ENCODE peak calls at places on chromosomes 13 and 19, in nine cellular contexts. One of them, this sample, is unnamed.
A peak's percentile ranks its signal among the peaks of the same experiment; 100 is the strongest.

GRCh38 chr13:39877134-39877533 is 221.7 kb downstream of the COG6 start:
- DNase-seq in MM.1S: no peak
- DNase-seq in cardiac muscle cell: no peak
- DNase-seq in mesenchymal stem cell: no peak
- DNase-seq in thoracic aorta: no peak
- DNase-seq in tibial nerve: no peak
- DNase-seq in suprapubic skin: no peak
- DNase-seq in Peyer's patch: no peak
- DNase-seq in breast epithelium: no peak
- DNase-seq in this sample: no peak

GRCh38 chr13:110666255-110666533 is 39.7 kb downstream of the CARS2 start:
- DNase-seq in tibial nerve: no peak
- DNase-seq in suprapubic skin: no peak
- DNase-seq in breast epithelium: no peak
- DNase-seq in Peyer's patch: no peak
- DNase-seq in cardiac muscle cell: no peak
- DNase-seq in mesenchymal stem cell: no peak
- DNase-seq in thoracic aorta: no peak
- DNase-seq in MM.1S: no peak
- DNase-seq in this sample: no peak

GRCh38 chr19:16797876-16798275 is 31.3 kb upstream of the SIN3B start:
- DNase-seq in suprapubic skin: no peak
- DNase-seq in MM.1S: no peak
- DNase-seq in cardiac muscle cell: no peak
- DNase-seq in tibial nerve: no peak
- DNase-seq in breast epithelium: no peak
- DNase-seq in thoracic aorta: no peak
- DNase-seq in Peyer's patch: no peak
- DNase-seq in mesenchymal stem cell: no peak
- DNase-seq in this sample: no peak

GRCh38 chr19:10981496-10981895 is 20.7 kb downstream of the SMARCA4 start:
- DNase-seq in MM.1S: no peak
- DNase-seq in Peyer's patch: no peak
- DNase-seq in breast epithelium: no peak
- DNase-seq in mesenchymal stem cell: peak; percentile 60
- DNase-seq in thoracic aorta: no peak
- DNase-seq in tibial nerve: no peak
- DNase-seq in suprapubic skin: no peak
- DNase-seq in cardiac muscle cell: no peak
- DNase-seq in this sample: no peak

GRCh38 chr19:10752913-10753285 is 35.0 kb downstream of the DNM2 start:
- DNase-seq in suprapubic skin: no peak
- DNase-seq in breast epithelium: no peak
- DNase-seq in MM.1S: no peak
- DNase-seq in cardiac muscle cell: no peak
- DNase-seq in Peyer's patch: no peak
- DNase-seq in mesenchymal stem cell: no peak
- DNase-seq in tibial nerve: no peak
- DNase-seq in thoracic aorta: no peak
- DNase-seq in this sample: no peak

GRCh38 chr13:29441301-29441700 is 154.2 kb downstream of the SLC7A1 start:
- DNase-seq in thoracic aorta: no peak
- DNase-seq in Peyer's patch: no peak
- DNase-seq in cardiac muscle cell: no peak
- DNase-seq in MM.1S: no peak
- DNase-seq in tibial nerve: no peak
- DNase-seq in breast epithelium: no peak
- DNase-seq in suprapubic skin: no peak
- DNase-seq in mesenchymal stem cell: no peak
- DNase-seq in this sample: no peak

GRCh38 chr13:36431204-36432105 is 840 bp upstream of the CCNA1 start:
- DNase-seq in thoracic aorta: no peak
- DNase-seq in breast epithelium: no peak
- DNase-seq in tibial nerve: no peak
- DNase-seq in mesenchymal stem cell: no peak
- DNase-seq in MM.1S: no peak
- DNase-seq in Peyer's patch: no peak
- DNase-seq in suprapubic skin: no peak
- DNase-seq in cardiac muscle cell: no peak
- DNase-seq in this sample: no peak

GRCh38 chr19:47107201-47107952 is 6.2 kb downstream of the ZC3H4 start:
- DNase-seq in cardiac muscle cell: no peak
- DNase-seq in breast epithelium: no peak
- DNase-seq in mesenchymal stem cell: no peak
- DNase-seq in tibial nerve: no peak
- DNase-seq in thoracic aorta: no peak
- DNase-seq in Peyer's patch: no peak
- DNase-seq in suprapubic skin: no peak
- DNase-seq in MM.1S: no peak
- DNase-seq in this sample: peak; percentile 89

GRCh38 chr19:58560007-58560887 is 1.8 kb upstream of the UBE2M start:
- DNase-seq in mesenchymal stem cell: no peak
- DNase-seq in Peyer's patch: no peak
- DNase-seq in MM.1S: no peak
- DNase-seq in thoracic aorta: no peak
- DNase-seq in tibial nerve: no peak
- DNase-seq in breast epithelium: no peak
- DNase-seq in cardiac muscle cell: no peak
- DNase-seq in suprapubic skin: no peak
- DNase-seq in this sample: no peak

GRCh38 chr13:76610819-76611415 is 275.3 kb downstream of the KCTD12 start:
- DNase-seq in cardiac muscle cell: peak; percentile 39
- DNase-seq in suprapubic skin: no peak
- DNase-seq in MM.1S: no peak
- DNase-seq in Peyer's patch: no peak
- DNase-seq in tibial nerve: no peak
- DNase-seq in thoracic aorta: no peak
- DNase-seq in breast epithelium: no peak
- DNase-seq in mesenchymal stem cell: no peak
- DNase-seq in this sample: no peak

GRCh38 chr19:51297406-51297805 is 14.0 kb upstream of the IGLON5 start:
- DNase-seq in breast epithelium: no peak
- DNase-seq in MM.1S: no peak
- DNase-seq in suprapubic skin: no peak
- DNase-seq in tibial nerve: no peak
- DNase-seq in cardiac muscle cell: no peak
- DNase-seq in mesenchymal stem cell: no peak
- DNase-seq in thoracic aorta: no peak
- DNase-seq in Peyer's patch: no peak
- DNase-seq in this sample: no peak
- H3K4me3 ChIP-seq in breast epithelium: no peak overlapping the region
- H3K4me3 ChIP-seq in MM.1S: no peak overlapping the region
- H3K4me3 ChIP-seq in suprapubic skin: no peak overlapping the region
- H3K4me3 ChIP-seq in tibial nerve: no peak overlapping the region
- H3K4me3 ChIP-seq in cardiac muscle cell: no peak overlapping the region
- H3K4me3 ChIP-seq in mesenchymal stem cell: no peak overlapping the region
- H3K4me3 ChIP-seq in thoracic aorta: no peak overlapping the region
- H3K4me3 ChIP-seq in Peyer's patch: no peak overlapping the region
- H3K4me3 ChIP-seq in this sample: no peak overlapping the region

GRCh38 chr19:40392894-40393517 is 3.0 kb upstream of the HIPK4 start:
- DNase-seq in MM.1S: no peak
- DNase-seq in breast epithelium: peak; percentile 61
- DNase-seq in tibial nerve: no peak
- DNase-seq in cardiac muscle cell: no peak
- DNase-seq in mesenchymal stem cell: no peak
- DNase-seq in suprapubic skin: no peak
- DNase-seq in thoracic aorta: no peak
- DNase-seq in Peyer's patch: no peak
- DNase-seq in this sample: no peak
- H3K27ac ChIP-seq in MM.1S: no peak overlapping the region
- H3K27ac ChIP-seq in breast epithelium: peak overlapping the region; percentile 25
- H3K27ac ChIP-seq in tibial nerve: no peak overlapping the region
- H3K27ac ChIP-seq in cardiac muscle cell: no peak overlapping the region
- H3K27ac ChIP-seq in mesenchymal stem cell: no peak overlapping the region
- H3K27ac ChIP-seq in suprapubic skin: no peak overlapping the region
- H3K27ac ChIP-seq in thoracic aorta: no peak overlapping the region
- H3K27ac ChIP-seq in Peyer's patch: no peak overlapping the region
- H3K27ac ChIP-seq in this sample: no peak overlapping the region

GRCh38 chr13:81018936-81019335 is 678.0 kb upstream of the SPRY2 start:
- DNase-seq in mesenchymal stem cell: no peak
- DNase-seq in cardiac muscle cell: no peak
- DNase-seq in Peyer's patch: no peak
- DNase-seq in thoracic aorta: no peak
- DNase-seq in MM.1S: no peak
- DNase-seq in tibial nerve: no peak
- DNase-seq in breast epithelium: no peak
- DNase-seq in suprapubic skin: no peak
- DNase-seq in this sample: no peak
- H3K4me3 ChIP-seq in mesenchymal stem cell: no peak overlapping the region
- H3K4me3 ChIP-seq in cardiac muscle cell: no peak overlapping the region
- H3K4me3 ChIP-seq in Peyer's patch: no peak overlapping the region
- H3K4me3 ChIP-seq in thoracic aorta: no peak overlapping the region
- H3K4me3 ChIP-seq in MM.1S: no peak overlapping the region
- H3K4me3 ChIP-seq in tibial nerve: no peak overlapping the region
- H3K4me3 ChIP-seq in breast epithelium: no peak overlapping the region
- H3K4me3 ChIP-seq in suprapubic skin: no peak overlapping the region
- H3K4me3 ChIP-seq in this sample: no peak overlapping the region

DNA sequence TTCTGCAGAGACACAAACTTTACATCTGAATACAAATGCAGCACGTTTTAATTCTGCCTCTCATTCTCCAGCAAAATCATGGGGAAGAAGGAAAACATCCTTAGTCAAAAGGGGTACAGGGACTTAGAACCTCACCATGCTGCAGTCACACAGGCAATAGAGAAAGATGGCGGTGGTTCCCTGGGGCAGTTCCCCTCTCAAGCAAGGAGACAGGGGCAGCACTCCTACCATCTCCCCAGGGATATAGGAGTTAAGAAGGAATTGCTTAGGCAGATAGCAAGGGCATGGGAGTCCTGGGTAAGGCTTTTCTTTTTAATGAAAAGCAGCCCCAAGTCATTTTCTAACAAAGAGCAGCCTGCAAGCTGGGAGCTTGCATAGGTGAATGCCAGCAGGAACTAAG is 514.8 kb downstream of the IRS2 start:
- DNase-seq in cardiac muscle cell: no peak
- DNase-seq in breast epithelium: no peak
- DNase-seq in thoracic aorta: no peak
- DNase-seq in MM.1S: no peak
- DNase-seq in mesenchymal stem cell: no peak
- DNase-seq in suprapubic skin: no peak
- DNase-seq in Peyer's patch: no peak
- DNase-seq in tibial nerve: no peak
- DNase-seq in this sample: no peak
- H3K27ac ChIP-seq in cardiac muscle cell: no peak overlapping the region
- H3K27ac ChIP-seq in breast epithelium: no peak overlapping the region
- H3K27ac ChIP-seq in thoracic aorta: no peak overlapping the region
- H3K27ac ChIP-seq in MM.1S: no peak overlapping the region
- H3K27ac ChIP-seq in mesenchymal stem cell: no peak overlapping the region
- H3K27ac ChIP-seq in suprapubic skin: no peak overlapping the region
- H3K27ac ChIP-seq in Peyer's patch: no peak overlapping the region
- H3K27ac ChIP-seq in tibial nerve: no peak overlapping the region
- H3K27ac ChIP-seq in this sample: no peak overlapping the region

GRCh38 chr13:19959831-19960672 is 1.5 kb downstream of the ZMYM2 start:
- DNase-seq in tibial nerve: peak; percentile 62
- DNase-seq in Peyer's patch: peak; percentile 85
- DNase-seq in thoracic aorta: peak; percentile 67
- DNase-seq in suprapubic skin: peak; percentile 91
- DNase-seq in cardiac muscle cell: peak; percentile 93
- DNase-seq in mesenchymal stem cell: peak; percentile 95
- DNase-seq in breast epithelium: peak; percentile 84
- DNase-seq in MM.1S: peak; percentile 87
- DNase-seq in this sample: peak; percentile 92

GRCh38 chr13:19962894-19963293 is 4.4 kb downstream of the ZMYM2 start:
- DNase-seq in mesenchymal stem cell: no peak
- DNase-seq in tibial nerve: no peak
- DNase-seq in suprapubic skin: no peak
- DNase-seq in cardiac muscle cell: no peak
- DNase-seq in thoracic aorta: no peak
- DNase-seq in MM.1S: no peak
- DNase-seq in breast epithelium: no peak
- DNase-seq in Peyer's patch: no peak
- DNase-seq in this sample: no peak

GRCh38 chr13:19961924-19962323 is 3.4 kb downstream of the ZMYM2 start:
- DNase-seq in thoracic aorta: no peak
- DNase-seq in MM.1S: no peak
- DNase-seq in cardiac muscle cell: no peak
- DNase-seq in breast epithelium: no peak
- DNase-seq in tibial nerve: no peak
- DNase-seq in mesenchymal stem cell: no peak
- DNase-seq in Peyer's patch: no peak
- DNase-seq in suprapubic skin: no peak
- DNase-seq in this sample: no peak

GRCh38 chr13:19960673-19961015 is 2.1 kb downstream of the ZMYM2 start:
- DNase-seq in MM.1S: peak; percentile 54
- DNase-seq in breast epithelium: no peak
- DNase-seq in thoracic aorta: no peak
- DNase-seq in tibial nerve: no peak
- DNase-seq in mesenchymal stem cell: peak; percentile 40
- DNase-seq in Peyer's patch: no peak
- DNase-seq in suprapubic skin: no peak
- DNase-seq in cardiac muscle cell: peak; percentile 7
- DNase-seq in this sample: peak; percentile 31

DNA sequence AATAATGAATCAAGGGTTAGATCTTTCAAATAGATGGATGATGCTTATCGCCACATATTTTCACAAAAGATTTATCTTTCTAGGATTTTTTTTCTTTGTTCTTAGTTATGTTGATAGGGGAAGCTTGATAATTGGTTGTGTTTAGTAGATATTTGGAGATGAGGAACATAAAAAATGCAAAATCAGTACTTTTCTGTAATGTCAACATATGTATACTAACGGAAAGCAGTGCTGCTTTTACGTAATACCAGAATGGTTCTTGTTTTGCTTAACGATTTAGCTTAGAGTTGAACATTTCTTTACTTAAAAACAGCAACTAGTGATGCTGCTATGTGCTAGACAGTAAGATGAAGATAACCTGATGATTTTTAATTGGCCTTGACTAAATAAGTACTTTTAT is 3.0 kb downstream of the ZMYM2 start:
- DNase-seq in cardiac muscle cell: no peak
- DNase-seq in tibial nerve: no peak
- DNase-seq in Peyer's patch: no peak
- DNase-seq in MM.1S: no peak
- DNase-seq in suprapubic skin: no peak
- DNase-seq in mesenchymal stem cell: no peak
- DNase-seq in breast epithelium: no peak
- DNase-seq in thoracic aorta: no peak
- DNase-seq in this sample: no peak
- H3K4me3 ChIP-seq in cardiac muscle cell: peak overlapping the region; percentile 13
- H3K4me3 ChIP-seq in tibial nerve: no peak overlapping the region
- H3K4me3 ChIP-seq in Peyer's patch: no peak overlapping the region
- H3K4me3 ChIP-seq in MM.1S: no peak overlapping the region
- H3K4me3 ChIP-seq in suprapubic skin: no peak overlapping the region
- H3K4me3 ChIP-seq in mesenchymal stem cell: peak overlapping the region; percentile 46
- H3K4me3 ChIP-seq in breast epithelium: no peak overlapping the region
- H3K4me3 ChIP-seq in thoracic aorta: no peak overlapping the region
- H3K4me3 ChIP-seq in this sample: no peak overlapping the region

This sample was measured in small intestine.